ENCODE peak calls at places on chromosomes 4 and X, in seven cellular contexts. F is ovary, J is testis, A is HepG2, P is thyroid gland, B is A549, Z is sigmoid colon. V is an unnamed sample.

GRCh38 chrX:150482537-150483217 is 85.7 kb upstream of the MTM1 start:
- DNase-seq in F (no peak), J (no peak), A (peak; percentile 9), P (no peak), B (peak; percentile 55), Z (no peak), V (peak; percentile 40)

GRCh38 chr4:98527528-98527927 is 130.9 kb downstream of the TSPAN5 start:
- DNase-seq in F (no peak), J (no peak), A (no peak), P (no peak), B (no peak), Z (no peak), V (no peak)

GRCh38 chr4:38169524-38169923 is 209.3 kb downstream of the PTTG2 start:
- DNase-seq in F (no peak), J (no peak), A (no peak), P (no peak), B (no peak), Z (no peak), V (no peak)

GRCh38 chr4:8645753-8646124 is 53.2 kb downstream of the CPZ start:
- DNase-seq in F (peak; percentile 12), J (no peak), A (no peak), P (no peak), B (no peak), Z (no peak), V (no peak)

GRCh38 chr4:48640699-48641098 is 139.4 kb downstream of the FRYL start:
- DNase-seq in F (no peak), J (no peak), A (no peak), P (no peak), B (no peak), Z (no peak), V (no peak)

GRCh38 chr4:115759231-115759630 is 645.8 kb upstream of the NDST4 start:
- DNase-seq in F (no peak), J (no peak), A (no peak), P (no peak), B (no peak), Z (no peak), V (no peak)

GRCh38 chr4:113293043-113293560 is 243.6 kb downstream of the ANK2 start:
- DNase-seq in F (peak; percentile 24), J (no peak), A (no peak), P (no peak), B (no peak), Z (peak; percentile 65), V (no peak)

GRCh38 chr4:67725132-67725531 is 24.2 kb upstream of the UBA6 start:
- DNase-seq in F (no peak), J (no peak), A (no peak), P (no peak), B (no peak), Z (no peak), V (no peak)

GRCh38 chrX:850471-850916 is 219.9 kb downstream of the SHOX start:
- DNase-seq in F (no peak), J (no peak), A (peak; percentile 4), P (no peak), B (no peak), Z (no peak), V (no peak)

GRCh38 chrX:122866527-122866926 is 317.6 kb upstream of the GRIA3 start:
- DNase-seq in F (no peak), J (no peak), A (no peak), P (no peak), B (peak; percentile 55), Z (no peak), V (no peak)

GRCh38 chr4:73311428-73311827 is 52.8 kb upstream of the ANKRD17 start:
- DNase-seq in F (no peak), J (no peak), A (peak; percentile 12), P (no peak), B (peak; percentile 34), Z (no peak), V (no peak)

GRCh38 chr4:185662030-185662778 is 126.9 kb upstream of the PDLIM3 start:
- DNase-seq in F (no peak), J (no peak), A (no peak), P (no peak), B (no peak), Z (no peak), V (no peak)

DNA sequence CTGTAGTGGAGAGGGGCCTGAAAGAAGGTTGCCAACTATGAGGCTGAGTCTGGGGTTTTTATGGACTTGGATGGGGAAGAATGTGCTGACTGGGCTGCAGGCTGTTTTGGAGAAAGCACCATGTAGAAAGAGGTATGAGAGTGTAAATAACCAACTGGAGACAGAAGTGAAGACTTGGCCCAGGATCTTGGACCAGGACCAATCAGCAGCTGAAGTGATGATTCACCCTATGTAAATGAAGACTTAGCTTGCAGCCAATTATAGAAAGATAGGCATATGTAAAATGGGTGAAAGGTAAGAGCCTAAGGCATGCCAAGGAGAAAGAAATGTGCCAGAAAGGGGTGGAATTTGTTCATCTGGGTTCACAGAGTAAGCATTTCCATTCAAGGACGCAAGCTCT is 856.7 kb upstream of the PRKX start:
- DNase-seq in F (no peak), J (no peak), A (no peak), P (no peak), B (no peak), Z (no peak), V (no peak)
- TF ChIP-seq POLR2A in F (no peak), J (no peak), A (no peak), P (no peak), B (no peak), Z (no peak), V (no peak)

DNA sequence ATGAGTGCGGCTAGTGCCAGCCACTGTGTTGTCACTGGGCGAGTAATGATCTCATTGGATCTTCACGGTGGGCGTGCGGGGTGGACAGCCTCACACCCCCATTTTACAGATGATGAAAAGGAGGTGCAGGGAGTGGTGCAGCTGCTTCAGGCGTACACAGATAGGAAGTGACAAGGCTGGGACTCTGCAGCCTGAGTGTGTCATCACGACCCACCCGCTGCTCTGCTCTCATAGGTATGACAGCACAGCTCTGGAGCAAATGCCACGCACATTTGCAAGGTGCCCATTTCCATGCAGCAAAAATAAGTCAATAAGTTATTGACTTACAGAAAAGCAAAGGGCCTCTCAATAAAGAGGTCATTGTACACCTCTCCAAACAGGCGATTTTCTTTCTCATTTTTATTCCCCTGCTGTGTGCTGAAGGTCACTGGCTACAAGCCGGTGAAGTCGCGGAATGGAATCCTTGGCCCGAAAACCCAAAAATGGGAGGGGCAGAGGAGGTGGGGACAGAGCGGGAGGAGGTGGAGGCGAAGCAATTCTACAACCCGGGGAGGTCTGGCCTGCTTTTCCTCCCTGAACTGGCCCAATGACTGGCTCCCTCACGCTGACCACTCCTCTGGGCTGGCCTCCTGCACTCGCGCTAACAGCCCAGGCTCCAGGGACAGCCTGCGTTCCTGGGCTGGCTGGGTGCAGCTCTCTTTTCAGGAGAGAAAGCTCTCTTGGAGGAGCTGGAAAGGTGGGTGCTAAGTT is at the start of gene SOD3:
- DNase-seq in F (peak; percentile 69), J (peak; percentile 91), A (peak; percentile 18), P (peak; percentile 93), B (no peak), Z (peak; percentile 95), V (peak; percentile 78)
- TF ChIP-seq POLR2A in F (peak; percentile 42), J (no peak), A (no peak), P (peak; percentile 95), B (no peak), Z (no peak), V (peak; percentile 67)

GRCh38 chrX:129957241-129958099 is 25.0 kb upstream of the BCORL1 start:
- DNase-seq in F (peak; percentile 62), J (peak; percentile 64), A (no peak), P (peak; percentile 65), B (peak; percentile 73), Z (peak; percentile 73), V (no peak)
- TF ChIP-seq POLR2A in F (no peak), J (no peak), A (no peak), P (peak; percentile 51), B (peak; percentile 56), Z (no peak), V (no peak)

GRCh38 chr4:141220271-141220654 is 432 bp upstream of the ZNF330 start:
- DNase-seq in F (no peak), J (no peak), A (no peak), P (no peak), B (no peak), Z (no peak), V (no peak)

GRCh38 chr4:141220655-141221605 is at the start of gene ZNF330:
- DNase-seq in F (peak; percentile 98), J (peak; percentile 95), A (peak; percentile 68), P (peak; percentile 88), B (peak; percentile 90), Z (peak; percentile 95), V (peak; percentile 52)

DNA sequence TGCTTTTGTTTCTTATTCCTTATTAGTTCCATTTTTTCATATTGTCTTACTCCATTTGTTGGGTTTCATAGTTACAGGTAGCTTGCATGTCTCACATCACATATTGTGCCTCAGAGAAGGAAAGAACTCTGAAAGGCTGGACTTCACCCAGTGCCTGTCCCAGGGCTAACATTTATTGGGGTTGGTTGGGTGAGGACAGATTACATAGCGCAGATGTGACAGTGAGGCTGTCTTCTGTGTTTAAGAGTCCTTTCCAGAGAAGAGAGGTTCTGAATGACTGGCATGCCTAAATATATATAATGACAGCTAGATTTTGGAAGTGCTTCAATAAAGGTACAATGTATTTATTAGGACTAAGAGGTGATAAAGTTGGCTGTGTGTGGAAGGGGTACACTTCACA is 2.7 kb downstream of the ZNF330 start:
- DNase-seq in F (no peak), J (no peak), A (no peak), P (no peak), B (no peak), Z (no peak), V (no peak)
- TF ChIP-seq POLR2A in F (no peak), J (no peak), A (no peak), P (no peak), B (no peak), Z (no peak), V (no peak)

GRCh38 chrX:10049246-10049645 is 82.1 kb downstream of the CLDN34 start:
- DNase-seq in F (no peak), J (no peak), A (no peak), P (no peak), B (no peak), Z (no peak), V (no peak)

GRCh38 chrX:10052906-10053625 is 85.9 kb downstream of the CLDN34 start:
- DNase-seq in F (no peak), J (no peak), A (no peak), P (peak; percentile 49), B (no peak), Z (no peak), V (no peak)

GRCh38 chrX:10050481-10050880 is 83.3 kb downstream of the CLDN34 start:
- DNase-seq in F (no peak), J (no peak), A (no peak), P (no peak), B (no peak), Z (no peak), V (no peak)

GRCh38 chrX:10054396-10054795 is 87.2 kb downstream of the CLDN34 start:
- DNase-seq in F (no peak), J (no peak), A (no peak), P (no peak), B (no peak), Z (no peak), V (no peak)

DNA sequence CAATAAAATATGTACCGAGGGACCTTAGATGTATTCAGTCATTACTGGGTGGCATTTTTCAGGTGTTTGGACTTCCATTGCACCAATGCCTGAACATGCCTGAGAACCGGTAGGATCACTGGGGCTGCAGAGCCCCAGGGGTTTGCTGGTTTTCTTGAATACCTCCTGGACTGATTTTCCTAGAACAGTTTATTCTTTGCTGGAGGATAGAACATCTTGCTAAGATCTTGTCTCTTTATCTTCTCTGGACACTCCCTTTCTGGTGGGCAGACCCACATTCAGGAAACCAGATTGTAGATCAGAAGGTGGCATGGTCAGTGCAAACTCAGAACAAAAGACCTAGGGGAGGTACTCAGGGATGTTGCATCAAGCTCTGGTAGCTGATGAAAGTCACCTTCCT is 84.7 kb downstream of the CLDN34 start:
- DNase-seq in F (no peak), J (no peak), A (no peak), P (no peak), B (no peak), Z (no peak), V (no peak)
- TF ChIP-seq POLR2A in F (no peak), J (no peak), A (no peak), P (no peak), B (no peak), Z (no peak), V (no peak)

V was measured in H54.